ENCODE peak calls at places on chromosomes 3 and 15, in five cellular contexts. I is CD4-positive, alpha-beta T cell; Q is lung microvascular endothelial cell; H is COR-L47; K is mesothelial cell of epicardium. N is an unnamed sample.

GRCh38 chr3:58574682-58575081 is 2.5 kb downstream of the FAM107A start:
- DNase-seq in Q (no peak), H (no peak), K (no peak), I (no peak), N (no peak)

GRCh38 chr3:177523991-177524438 is 326.7 kb upstream of the TBL1XR1 start:
- DNase-seq in Q (no peak), H (no peak), K (no peak), I (no peak), N (no peak)

GRCh38 chr15:67242665-67243064 is 11.8 kb downstream of the AAGAB start:
- DNase-seq in H (no peak), I (no peak), Q (peak), K (no peak), N (no peak)

GRCh38 chr15:87959080-87959479 is 297.5 kb downstream of the NTRK3 start:
- DNase-seq in K (no peak), Q (no peak), I (no peak), H (no peak), N (no peak)

GRCh38 chr3:121018917-121019321 is 110.9 kb downstream of the STXBP5L start:
- DNase-seq in Q (no peak), H (no peak), K (no peak), I (no peak), N (no peak)

GRCh38 chr15:74725845-74726773 is 781 bp upstream of the CYP1A1 start:
- DNase-seq in K (no peak), Q (peak), H (peak), I (peak), N (no peak)

GRCh38 chr3:181568693-181569092 is 143.0 kb upstream of the SOX2 start:
- DNase-seq in Q (no peak), K (no peak), H (no peak), I (no peak), N (no peak)

GRCh38 chr3:53161345-53161819 is 373 bp downstream of the PRKCD start:
- DNase-seq in Q (peak), I (peak), H (no peak), K (no peak), N (no peak)

GRCh38 chr3:160183375-160184076 is 41.7 kb upstream of the C3orf80 start:
- DNase-seq in H (no peak), K (no peak), Q (no peak), I (no peak), N (no peak)

GRCh38 chr3:50237133-50237651 is 1.2 kb downstream of the GNAI2 start:
- DNase-seq in Q (peak), K (no peak), H (no peak), I (no peak), N (no peak)

GRCh38 chr3:171077261-171077660 is 50.7 kb upstream of the SLC2A2 start:
- DNase-seq in H (no peak), Q (no peak), K (no peak), I (no peak), N (no peak)

GRCh38 chr3:123385072-123385471 is 63.8 kb downstream of the ADCY5 start:
- DNase-seq in Q (no peak), I (no peak), K (no peak), H (peak), N (no peak)